ENCODE peak calls at places on chromosomes 2 and 18, in six cellular contexts. J is A549, Z is HL-60, M is SK-N-SH, C is Panc1, X is K562. K is an unnamed sample.

GRCh38 chr2:74738586-74738985 is 84.5 kb downstream of the SEMA4F start:
- DNase-seq in J (no peak), Z (no peak), M (no peak), C (no peak), X (no peak), K (no peak)

GRCh38 chr2:152847067-152847466 is 128.6 kb downstream of the ARL6IP6 start:
- DNase-seq in J (peak), Z (no peak), M (peak), C (no peak), X (peak), K (no peak)

GRCh38 chr2:72292433-72292832 is 144.8 kb upstream of the CYP26B1 start:
- DNase-seq in J (no peak), Z (no peak), M (no peak), C (no peak), X (no peak), K (no peak)

GRCh38 chr18:33761363-33761762 is 183.3 kb downstream of the ASXL3 start:
- DNase-seq in J (peak), Z (no peak), M (peak), C (no peak), X (no peak), K (no peak)

GRCh38 chr2:234768608-234769196 is 183.1 kb upstream of the SH3BP4 start:
- DNase-seq in J (no peak), Z (no peak), M (no peak), C (no peak), X (no peak), K (no peak)

GRCh38 chr2:152245653-152246052 is 70.1 kb upstream of the STAM2 start:
- DNase-seq in J (no peak), Z (no peak), M (no peak), C (no peak), X (no peak), K (no peak)

GRCh38 chr2:54052825-54053718 is 62.3 kb upstream of the ACYP2 start:
- DNase-seq in J (no peak), Z (no peak), M (no peak), C (no peak), X (peak), K (peak)

GRCh38 chr2:219018286-219018685 is 23.0 kb downstream of the CFAP65 start:
- DNase-seq in J (no peak), Z (no peak), M (no peak), C (no peak), X (no peak), K (no peak)

GRCh38 chr2:152432206-152432653 is 97.3 kb downstream of the FMNL2 start:
- DNase-seq in J (peak), Z (peak), M (no peak), C (no peak), X (no peak), K (no peak)

GRCh38 chr2:44649426-44649825 is 287.7 kb downstream of the CAMKMT start:
- DNase-seq in J (no peak), Z (no peak), M (no peak), C (no peak), X (no peak), K (no peak)

GRCh38 chr2:67215636-67216035 is 181.5 kb upstream of the ETAA1 start:
- DNase-seq in J (no peak), Z (no peak), M (no peak), C (no peak), X (no peak), K (no peak)

GRCh38 chr2:167827352-167828097 is 419.9 kb downstream of the STK39 start:
- DNase-seq in J (no peak), Z (no peak), M (no peak), C (no peak), X (no peak), K (no peak)

GRCh38 chr2:9952286-9952737 is 819 bp downstream of the GRHL1 start:
- DNase-seq in J (no peak), Z (no peak), M (no peak), C (no peak), X (no peak), K (peak)

GRCh38 chr18:27839141-27839540 is 337.8 kb downstream of the CDH2 start:
- DNase-seq in J (peak), Z (no peak), M (no peak), C (no peak), X (no peak), K (no peak)

GRCh38 chr18:79380816-79381806 is 14.6 kb upstream of the NFATC1 start:
- DNase-seq in J (peak), Z (peak), M (peak), C (no peak), X (peak), K (peak)

GRCh38 chr2:22946553-22946952 is 438.4 kb upstream of the KLHL29 start:
- DNase-seq in J (no peak), Z (no peak), M (no peak), C (no peak), X (no peak), K (peak)

GRCh38 chr2:198930170-198930569 is 527.6 kb downstream of the SATB2 start:
- DNase-seq in J (peak), Z (no peak), M (no peak), C (no peak), X (no peak), K (peak)

GRCh38 chr18:35030234-35030989 is 10.8 kb upstream of the MAPRE2 start:
- DNase-seq in J (no peak), Z (no peak), M (no peak), C (no peak), X (no peak), K (no peak)

GRCh38 chr2:96638144-96639121 is at the start of gene KANSL3:
- DNase-seq in J (peak), Z (peak), M (peak), C (peak), X (peak), K (peak)

GRCh38 chr2:219596954-219597551 is 604 bp upstream of the STK11IP start:
- DNase-seq in J (no peak), Z (peak), M (peak), C (peak), X (no peak), K (peak)

GRCh38 chr2:235430366-235431083 is 63.3 kb upstream of the AGAP1 start:
- DNase-seq in J (no peak), Z (no peak), M (no peak), C (no peak), X (no peak), K (no peak)

GRCh38 chr2:8685697-8686358 is 4.0 kb downstream of the ID2 start:
- DNase-seq in J (peak), Z (peak), M (peak), C (no peak), X (peak), K (peak)

GRCh38 chr2:226256709-226257401 is 542.8 kb downstream of the IRS1 start:
- DNase-seq in J (no peak), Z (no peak), M (no peak), C (no peak), X (no peak), K (no peak)

GRCh38 chr2:231397011-231397927 is 1.8 kb downstream of the B3GNT7 start:
- DNase-seq in J (no peak), Z (no peak), M (no peak), C (no peak), X (no peak), K (no peak)

GRCh38 chr18:74132201-74132600 is 15.4 kb downstream of the FBXO15 start:
- DNase-seq in J (no peak), Z (no peak), M (no peak), C (no peak), X (no peak), K (no peak)

GRCh38 chr2:101190753-101191516 is 39.8 kb upstream of the TBC1D8 start:
- DNase-seq in J (no peak), Z (peak), M (no peak), C (no peak), X (no peak), K (no peak)

GRCh38 chr18:69787825-69788547 is 159.7 kb downstream of the CD226 start:
- DNase-seq in J (peak), Z (peak), M (no peak), C (no peak), X (peak), K (peak)

GRCh38 chr2:181742908-181743722 is 62.8 kb upstream of the NEUROD1 start:
- DNase-seq in J (peak), Z (peak), M (peak), C (peak), X (peak), K (peak)

GRCh38 chr2:219459460-219460311 is 25.0 kb downstream of the SPEG start:
- DNase-seq in J (peak), Z (peak), M (peak), C (peak), X (peak), K (peak)

GRCh38 chr2:156065912-156066311 is 266.6 kb downstream of the NR4A2 start:
- DNase-seq in J (peak), Z (peak), M (no peak), C (no peak), X (peak), K (peak)
- TF ChIP-seq CTCF in J (peak), Z (no peak), M (peak), C (no peak), X (peak), K (peak)

DNA sequence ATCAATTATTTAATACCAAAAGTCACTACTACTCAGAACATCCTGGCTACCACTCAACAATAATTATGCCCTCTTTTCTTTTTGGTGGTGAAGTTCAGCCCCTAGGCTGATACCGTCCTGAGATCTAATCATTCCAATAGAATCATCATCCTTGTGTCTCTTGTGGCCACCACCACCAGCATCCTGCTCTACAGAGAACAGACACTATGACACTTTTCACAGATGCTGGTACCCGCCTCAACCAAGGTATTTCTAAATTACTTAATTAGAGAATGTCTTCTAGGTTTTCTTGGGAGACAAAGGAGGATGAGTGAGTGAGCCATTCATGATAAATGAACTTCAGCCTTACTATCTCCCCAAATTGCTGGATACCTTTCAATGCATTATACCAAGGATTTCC is 60.0 kb downstream of the TDRD15 start:
- DNase-seq in J (no peak), Z (no peak), M (no peak), C (no peak), X (no peak), K (no peak)
- TF ChIP-seq REST in J (no peak), Z (no peak), M (no peak), C (no peak), X (no peak), K (no peak)

GRCh38 chr18:11963991-11964484 is 17.3 kb upstream of the IMPA2 start:
- DNase-seq in J (peak), Z (no peak), M (no peak), C (no peak), X (peak), K (peak)
- TF ChIP-seq CTCF in J (no peak), Z (peak), M (no peak), C (no peak), X (peak), K (no peak)

GRCh38 chr2:203596183-203596582 is 61.1 kb upstream of the RAPH1 start:
- DNase-seq in J (no peak), Z (no peak), M (no peak), C (no peak), X (no peak), K (no peak)
- TF ChIP-seq REST in J (no peak), Z (no peak), M (no peak), C (no peak), X (no peak), K (no peak)

GRCh38 chr2:25034081-25034480 is 7.8 kb upstream of the EFR3B start:
- DNase-seq in J (no peak), Z (no peak), M (no peak), C (no peak), X (no peak), K (no peak)

GRCh38 chr2:25032901-25033300 is 9.0 kb upstream of the EFR3B start:
- DNase-seq in J (no peak), Z (no peak), M (no peak), C (no peak), X (no peak), K (no peak)

GRCh38 chr2:25029183-25029554 is 12.7 kb upstream of the EFR3B start:
- DNase-seq in J (peak), Z (no peak), M (no peak), C (no peak), X (no peak), K (no peak)

GRCh38 chr2:25030702-25031101 is 11.2 kb upstream of the EFR3B start:
- DNase-seq in J (no peak), Z (peak), M (no peak), C (no peak), X (no peak), K (no peak)

DNA sequence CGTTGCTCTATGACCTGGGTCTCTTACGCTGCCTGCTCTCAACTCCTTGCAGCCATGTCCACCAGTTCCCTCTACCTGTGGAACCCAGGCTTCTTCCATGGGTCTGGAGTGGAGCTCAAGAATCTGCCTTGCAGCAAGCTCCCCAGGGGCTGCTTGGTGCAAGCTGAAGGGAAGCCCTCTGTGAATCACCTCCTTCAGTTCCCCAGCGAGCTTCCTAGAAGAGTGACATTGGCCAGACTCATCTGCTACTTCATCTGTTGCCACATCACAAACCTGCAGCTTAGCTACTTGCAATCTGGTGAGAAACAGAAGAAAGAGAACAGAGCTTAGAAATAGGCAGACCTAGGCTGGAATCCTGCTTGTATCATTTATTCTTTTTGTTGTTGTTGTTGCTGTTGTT is 9.8 kb upstream of the EFR3B start:
- DNase-seq in J (no peak), Z (peak), M (no peak), C (no peak), X (no peak), K (no peak)
- TF ChIP-seq CTCF in J (no peak), Z (no peak), M (no peak), C (no peak), X (no peak), K (no peak)

GRCh38 chr2:142918624-142919023 is 41.2 kb downstream of the KYNU start:
- DNase-seq in J (no peak), Z (no peak), M (no peak), C (no peak), X (no peak), K (no peak)
- TF ChIP-seq REST in J (no peak), Z (no peak), M (no peak), C (no peak), X (no peak), K (no peak)